ENCODE peak calls at places on chromosomes 7 and 10, in eight cellular contexts. One of them, this sample, is unnamed.

GRCh38 chr7:126569402-126569801 is 683.3 kb downstream of the GRM8 start:
- DNase-seq in central memory CD4-positive, alpha-beta T cell: no peak
- DNase-seq in prostate gland: no peak
- DNase-seq in HS-27A: no peak
- DNase-seq in endothelial cell of umbilical vein: no peak
- DNase-seq in stimulated activated CD8-positive, alpha-beta memory T cell treated with anti-CD3 and anti-CD28 coated beads, Interleukin-7, amount 100 ng/mL, for 24 hours: no peak
- DNase-seq in WTC11: no peak
- DNase-seq in GM23338: no peak
- DNase-seq in this sample: peak

GRCh38 chr10:15096661-15097010 is 519 bp upstream of the RPP38 start:
- DNase-seq in HS-27A: no peak
- DNase-seq in WTC11: no peak
- DNase-seq in stimulated activated CD8-positive, alpha-beta memory T cell treated with anti-CD3 and anti-CD28 coated beads, Interleukin-7, amount 100 ng/mL, for 24 hours: no peak
- DNase-seq in endothelial cell of umbilical vein: no peak
- DNase-seq in central memory CD4-positive, alpha-beta T cell: no peak
- DNase-seq in GM23338: no peak
- DNase-seq in prostate gland: no peak
- DNase-seq in this sample: no peak

GRCh38 chr7:37921340-37921805 is 933 bp downstream of the EPDR1 start:
- DNase-seq in WTC11: peak
- DNase-seq in HS-27A: no peak
- DNase-seq in central memory CD4-positive, alpha-beta T cell: no peak
- DNase-seq in GM23338: peak
- DNase-seq in endothelial cell of umbilical vein: no peak
- DNase-seq in prostate gland: no peak
- DNase-seq in stimulated activated CD8-positive, alpha-beta memory T cell treated with anti-CD3 and anti-CD28 coated beads, Interleukin-7, amount 100 ng/mL, for 24 hours: no peak
- DNase-seq in this sample: peak

GRCh38 chr7:122887198-122887597 is 938 bp upstream of the CADPS2 start:
- DNase-seq in prostate gland: peak
- DNase-seq in HS-27A: no peak
- DNase-seq in WTC11: peak
- DNase-seq in GM23338: peak
- DNase-seq in central memory CD4-positive, alpha-beta T cell: no peak
- DNase-seq in stimulated activated CD8-positive, alpha-beta memory T cell treated with anti-CD3 and anti-CD28 coated beads, Interleukin-7, amount 100 ng/mL, for 24 hours: no peak
- DNase-seq in endothelial cell of umbilical vein: peak
- DNase-seq in this sample: peak

GRCh38 chr7:116426428-116427156 is 72.9 kb upstream of the CAV2 start:
- DNase-seq in HS-27A: peak
- DNase-seq in endothelial cell of umbilical vein: peak
- DNase-seq in WTC11: no peak
- DNase-seq in GM23338: no peak
- DNase-seq in central memory CD4-positive, alpha-beta T cell: no peak
- DNase-seq in stimulated activated CD8-positive, alpha-beta memory T cell treated with anti-CD3 and anti-CD28 coated beads, Interleukin-7, amount 100 ng/mL, for 24 hours: no peak
- DNase-seq in prostate gland: no peak
- DNase-seq in this sample: peak

GRCh38 chr7:108196004-108196403 is 65.8 kb upstream of the LAMB4 start:
- DNase-seq in GM23338: no peak
- DNase-seq in stimulated activated CD8-positive, alpha-beta memory T cell treated with anti-CD3 and anti-CD28 coated beads, Interleukin-7, amount 100 ng/mL, for 24 hours: no peak
- DNase-seq in central memory CD4-positive, alpha-beta T cell: no peak
- DNase-seq in HS-27A: no peak
- DNase-seq in endothelial cell of umbilical vein: peak
- DNase-seq in prostate gland: no peak
- DNase-seq in WTC11: no peak
- DNase-seq in this sample: no peak

GRCh38 chr7:27901028-27901760 is 161.2 kb downstream of the TAX1BP1 start:
- DNase-seq in central memory CD4-positive, alpha-beta T cell: peak
- DNase-seq in stimulated activated CD8-positive, alpha-beta memory T cell treated with anti-CD3 and anti-CD28 coated beads, Interleukin-7, amount 100 ng/mL, for 24 hours: no peak
- DNase-seq in endothelial cell of umbilical vein: peak
- DNase-seq in prostate gland: no peak
- DNase-seq in HS-27A: no peak
- DNase-seq in GM23338: no peak
- DNase-seq in WTC11: no peak
- DNase-seq in this sample: peak

GRCh38 chr10:13956826-13957225 is 370.1 kb downstream of the PRPF18 start:
- DNase-seq in WTC11: no peak
- DNase-seq in GM23338: peak
- DNase-seq in endothelial cell of umbilical vein: no peak
- DNase-seq in stimulated activated CD8-positive, alpha-beta memory T cell treated with anti-CD3 and anti-CD28 coated beads, Interleukin-7, amount 100 ng/mL, for 24 hours: no peak
- DNase-seq in central memory CD4-positive, alpha-beta T cell: no peak
- DNase-seq in HS-27A: no peak
- DNase-seq in prostate gland: peak
- DNase-seq in this sample: no peak

GRCh38 chr7:69599211-69599878 is 1.1 kb downstream of the AUTS2 start:
- DNase-seq in WTC11: peak
- DNase-seq in endothelial cell of umbilical vein: no peak
- DNase-seq in GM23338: peak
- DNase-seq in central memory CD4-positive, alpha-beta T cell: no peak
- DNase-seq in stimulated activated CD8-positive, alpha-beta memory T cell treated with anti-CD3 and anti-CD28 coated beads, Interleukin-7, amount 100 ng/mL, for 24 hours: no peak
- DNase-seq in prostate gland: no peak
- DNase-seq in HS-27A: no peak
- DNase-seq in this sample: peak

GRCh38 chr10:6124666-6125065 is 35.8 kb downstream of the RBM17 start:
- DNase-seq in central memory CD4-positive, alpha-beta T cell: no peak
- DNase-seq in stimulated activated CD8-positive, alpha-beta memory T cell treated with anti-CD3 and anti-CD28 coated beads, Interleukin-7, amount 100 ng/mL, for 24 hours: no peak
- DNase-seq in WTC11: no peak
- DNase-seq in prostate gland: no peak
- DNase-seq in GM23338: no peak
- DNase-seq in endothelial cell of umbilical vein: no peak
- DNase-seq in HS-27A: no peak
- DNase-seq in this sample: peak

GRCh38 chr7:77566421-77566820 is 29.3 kb downstream of the PTPN12 start:
- DNase-seq in prostate gland: no peak
- DNase-seq in endothelial cell of umbilical vein: no peak
- DNase-seq in central memory CD4-positive, alpha-beta T cell: no peak
- DNase-seq in HS-27A: no peak
- DNase-seq in GM23338: peak
- DNase-seq in stimulated activated CD8-positive, alpha-beta memory T cell treated with anti-CD3 and anti-CD28 coated beads, Interleukin-7, amount 100 ng/mL, for 24 hours: no peak
- DNase-seq in WTC11: no peak
- DNase-seq in this sample: no peak

GRCh38 chr10:104435822-104436221 is 82.2 kb downstream of the CFAP58 start:
- DNase-seq in central memory CD4-positive, alpha-beta T cell: no peak
- DNase-seq in prostate gland: no peak
- DNase-seq in endothelial cell of umbilical vein: no peak
- DNase-seq in GM23338: no peak
- DNase-seq in HS-27A: no peak
- DNase-seq in stimulated activated CD8-positive, alpha-beta memory T cell treated with anti-CD3 and anti-CD28 coated beads, Interleukin-7, amount 100 ng/mL, for 24 hours: no peak
- DNase-seq in WTC11: no peak
- DNase-seq in this sample: no peak

GRCh38 chr7:80095545-80095944 is 39.1 kb upstream of the GNAI1 start:
- DNase-seq in WTC11: no peak
- DNase-seq in stimulated activated CD8-positive, alpha-beta memory T cell treated with anti-CD3 and anti-CD28 coated beads, Interleukin-7, amount 100 ng/mL, for 24 hours: no peak
- DNase-seq in HS-27A: no peak
- DNase-seq in endothelial cell of umbilical vein: peak
- DNase-seq in GM23338: peak
- DNase-seq in central memory CD4-positive, alpha-beta T cell: no peak
- DNase-seq in prostate gland: no peak
- DNase-seq in this sample: no peak

GRCh38 chr7:35546691-35547090 is 148.2 kb downstream of the HERPUD2 start:
- DNase-seq in HS-27A: no peak
- DNase-seq in stimulated activated CD8-positive, alpha-beta memory T cell treated with anti-CD3 and anti-CD28 coated beads, Interleukin-7, amount 100 ng/mL, for 24 hours: no peak
- DNase-seq in central memory CD4-positive, alpha-beta T cell: no peak
- DNase-seq in GM23338: no peak
- DNase-seq in WTC11: no peak
- DNase-seq in endothelial cell of umbilical vein: no peak
- DNase-seq in prostate gland: no peak
- DNase-seq in this sample: no peak

GRCh38 chr10:96648297-96648696 is 61.5 kb upstream of the TM9SF3 start:
- DNase-seq in stimulated activated CD8-positive, alpha-beta memory T cell treated with anti-CD3 and anti-CD28 coated beads, Interleukin-7, amount 100 ng/mL, for 24 hours: no peak
- DNase-seq in HS-27A: no peak
- DNase-seq in prostate gland: no peak
- DNase-seq in WTC11: no peak
- DNase-seq in GM23338: no peak
- DNase-seq in endothelial cell of umbilical vein: no peak
- DNase-seq in central memory CD4-positive, alpha-beta T cell: no peak
- DNase-seq in this sample: no peak

GRCh38 chr10:93186631-93187030 is 112.9 kb downstream of the CYP26A1 start:
- DNase-seq in HS-27A: no peak
- DNase-seq in endothelial cell of umbilical vein: no peak
- DNase-seq in WTC11: no peak
- DNase-seq in central memory CD4-positive, alpha-beta T cell: no peak
- DNase-seq in GM23338: no peak
- DNase-seq in prostate gland: no peak
- DNase-seq in stimulated activated CD8-positive, alpha-beta memory T cell treated with anti-CD3 and anti-CD28 coated beads, Interleukin-7, amount 100 ng/mL, for 24 hours: no peak
- DNase-seq in this sample: peak

GRCh38 chr7:124035706-124036105 is 2.8 kb upstream of the TMEM229A start:
- DNase-seq in HS-27A: no peak
- DNase-seq in endothelial cell of umbilical vein: no peak
- DNase-seq in stimulated activated CD8-positive, alpha-beta memory T cell treated with anti-CD3 and anti-CD28 coated beads, Interleukin-7, amount 100 ng/mL, for 24 hours: no peak
- DNase-seq in GM23338: no peak
- DNase-seq in prostate gland: no peak
- DNase-seq in WTC11: no peak
- DNase-seq in central memory CD4-positive, alpha-beta T cell: no peak
- DNase-seq in this sample: no peak

GRCh38 chr7:30738026-30738915 is 13.7 kb upstream of the INMT start:
- DNase-seq in HS-27A: no peak
- DNase-seq in prostate gland: no peak
- DNase-seq in central memory CD4-positive, alpha-beta T cell: peak
- DNase-seq in stimulated activated CD8-positive, alpha-beta memory T cell treated with anti-CD3 and anti-CD28 coated beads, Interleukin-7, amount 100 ng/mL, for 24 hours: no peak
- DNase-seq in endothelial cell of umbilical vein: no peak
- DNase-seq in WTC11: no peak
- DNase-seq in GM23338: no peak
- DNase-seq in this sample: no peak

GRCh38 chr10:121732676-121733445 is 134.6 kb upstream of the FGFR2 start:
- DNase-seq in prostate gland: no peak
- DNase-seq in stimulated activated CD8-positive, alpha-beta memory T cell treated with anti-CD3 and anti-CD28 coated beads, Interleukin-7, amount 100 ng/mL, for 24 hours: no peak
- DNase-seq in GM23338: peak
- DNase-seq in WTC11: peak
- DNase-seq in HS-27A: no peak
- DNase-seq in endothelial cell of umbilical vein: no peak
- DNase-seq in central memory CD4-positive, alpha-beta T cell: no peak
- DNase-seq in this sample: no peak

GRCh38 chr10:97851341-97852001 is 1.8 kb downstream of the GOLGA7B start:
- DNase-seq in endothelial cell of umbilical vein: no peak
- DNase-seq in central memory CD4-positive, alpha-beta T cell: peak
- DNase-seq in GM23338: no peak
- DNase-seq in HS-27A: no peak
- DNase-seq in prostate gland: no peak
- DNase-seq in WTC11: no peak
- DNase-seq in stimulated activated CD8-positive, alpha-beta memory T cell treated with anti-CD3 and anti-CD28 coated beads, Interleukin-7, amount 100 ng/mL, for 24 hours: no peak
- DNase-seq in this sample: no peak

GRCh38 chr7:156668130-156668741 is 27.7 kb downstream of the RNF32 start:
- DNase-seq in endothelial cell of umbilical vein: no peak
- DNase-seq in GM23338: no peak
- DNase-seq in HS-27A: no peak
- DNase-seq in stimulated activated CD8-positive, alpha-beta memory T cell treated with anti-CD3 and anti-CD28 coated beads, Interleukin-7, amount 100 ng/mL, for 24 hours: no peak
- DNase-seq in WTC11: no peak
- DNase-seq in central memory CD4-positive, alpha-beta T cell: no peak
- DNase-seq in prostate gland: no peak
- DNase-seq in this sample: no peak

GRCh38 chr7:153327683-153328082 is 568.1 kb downstream of the ACTR3B start:
- DNase-seq in WTC11: no peak
- DNase-seq in HS-27A: no peak
- DNase-seq in stimulated activated CD8-positive, alpha-beta memory T cell treated with anti-CD3 and anti-CD28 coated beads, Interleukin-7, amount 100 ng/mL, for 24 hours: no peak
- DNase-seq in prostate gland: no peak
- DNase-seq in GM23338: no peak
- DNase-seq in endothelial cell of umbilical vein: no peak
- DNase-seq in central memory CD4-positive, alpha-beta T cell: no peak
- DNase-seq in this sample: no peak

GRCh38 chr10:100847440-100847839 is 65.3 kb upstream of the SLF2 start:
- DNase-seq in central memory CD4-positive, alpha-beta T cell: no peak
- DNase-seq in endothelial cell of umbilical vein: no peak
- DNase-seq in GM23338: no peak
- DNase-seq in prostate gland: no peak
- DNase-seq in HS-27A: no peak
- DNase-seq in stimulated activated CD8-positive, alpha-beta memory T cell treated with anti-CD3 and anti-CD28 coated beads, Interleukin-7, amount 100 ng/mL, for 24 hours: peak
- DNase-seq in WTC11: no peak
- DNase-seq in this sample: no peak

GRCh38 chr7:108442039-108442568 is 14.1 kb downstream of the NRCAM start:
- DNase-seq in HS-27A: no peak
- DNase-seq in WTC11: no peak
- DNase-seq in prostate gland: no peak
- DNase-seq in central memory CD4-positive, alpha-beta T cell: no peak
- DNase-seq in GM23338: no peak
- DNase-seq in stimulated activated CD8-positive, alpha-beta memory T cell treated with anti-CD3 and anti-CD28 coated beads, Interleukin-7, amount 100 ng/mL, for 24 hours: no peak
- DNase-seq in endothelial cell of umbilical vein: peak
- DNase-seq in this sample: no peak

GRCh38 chr7:100895956-100896742 is 461 bp upstream of the ACHE start:
- DNase-seq in endothelial cell of umbilical vein: no peak
- DNase-seq in stimulated activated CD8-positive, alpha-beta memory T cell treated with anti-CD3 and anti-CD28 coated beads, Interleukin-7, amount 100 ng/mL, for 24 hours: no peak
- DNase-seq in HS-27A: no peak
- DNase-seq in central memory CD4-positive, alpha-beta T cell: no peak
- DNase-seq in WTC11: peak
- DNase-seq in prostate gland: no peak
- DNase-seq in GM23338: peak
- DNase-seq in this sample: no peak

GRCh38 chr7:39644170-39644569 is 20.8 kb downstream of the RALA start:
- DNase-seq in prostate gland: no peak
- DNase-seq in GM23338: no peak
- DNase-seq in HS-27A: no peak
- DNase-seq in WTC11: no peak
- DNase-seq in central memory CD4-positive, alpha-beta T cell: no peak
- DNase-seq in endothelial cell of umbilical vein: no peak
- DNase-seq in stimulated activated CD8-positive, alpha-beta memory T cell treated with anti-CD3 and anti-CD28 coated beads, Interleukin-7, amount 100 ng/mL, for 24 hours: no peak
- DNase-seq in this sample: no peak

GRCh38 chr7:74453321-74454011 is at the start of gene GTF2IRD1:
- DNase-seq in HS-27A: no peak
- DNase-seq in central memory CD4-positive, alpha-beta T cell: peak
- DNase-seq in GM23338: peak
- DNase-seq in WTC11: peak
- DNase-seq in prostate gland: peak
- DNase-seq in stimulated activated CD8-positive, alpha-beta memory T cell treated with anti-CD3 and anti-CD28 coated beads, Interleukin-7, amount 100 ng/mL, for 24 hours: no peak
- DNase-seq in endothelial cell of umbilical vein: peak
- DNase-seq in this sample: peak

GRCh38 chr7:96921231-96921630 is 84.1 kb upstream of the DLX6 start:
- DNase-seq in HS-27A: no peak
- DNase-seq in prostate gland: peak
- DNase-seq in central memory CD4-positive, alpha-beta T cell: no peak
- DNase-seq in stimulated activated CD8-positive, alpha-beta memory T cell treated with anti-CD3 and anti-CD28 coated beads, Interleukin-7, amount 100 ng/mL, for 24 hours: no peak
- DNase-seq in WTC11: no peak
- DNase-seq in GM23338: peak
- DNase-seq in endothelial cell of umbilical vein: no peak
- DNase-seq in this sample: no peak

GRCh38 chr7:1231214-1232102 is 1.2 kb upstream of the UNCX start:
- DNase-seq in endothelial cell of umbilical vein: no peak
- DNase-seq in GM23338: peak
- DNase-seq in central memory CD4-positive, alpha-beta T cell: no peak
- DNase-seq in HS-27A: no peak
- DNase-seq in prostate gland: no peak
- DNase-seq in stimulated activated CD8-positive, alpha-beta memory T cell treated with anti-CD3 and anti-CD28 coated beads, Interleukin-7, amount 100 ng/mL, for 24 hours: no peak
- DNase-seq in WTC11: peak
- DNase-seq in this sample: peak

GRCh38 chr10:1939016-1939415 is 201.7 kb upstream of the ADARB2 start:
- DNase-seq in stimulated activated CD8-positive, alpha-beta memory T cell treated with anti-CD3 and anti-CD28 coated beads, Interleukin-7, amount 100 ng/mL, for 24 hours: peak
- DNase-seq in HS-27A: no peak
- DNase-seq in prostate gland: no peak
- DNase-seq in endothelial cell of umbilical vein: no peak
- DNase-seq in WTC11: no peak
- DNase-seq in central memory CD4-positive, alpha-beta T cell: peak
- DNase-seq in GM23338: no peak
- DNase-seq in this sample: no peak

GRCh38 chr10:73581912-73582311 is 9.2 kb downstream of the USP54 start:
- DNase-seq in prostate gland: no peak
- DNase-seq in stimulated activated CD8-positive, alpha-beta memory T cell treated with anti-CD3 and anti-CD28 coated beads, Interleukin-7, amount 100 ng/mL, for 24 hours: no peak
- DNase-seq in GM23338: no peak
- DNase-seq in central memory CD4-positive, alpha-beta T cell: no peak
- DNase-seq in endothelial cell of umbilical vein: no peak
- DNase-seq in HS-27A: no peak
- DNase-seq in WTC11: no peak
- DNase-seq in this sample: no peak

GRCh38 chr7:147771344-147771743 is 819.2 kb upstream of the C7orf33 start:
- DNase-seq in WTC11: no peak
- DNase-seq in prostate gland: no peak
- DNase-seq in stimulated activated CD8-positive, alpha-beta memory T cell treated with anti-CD3 and anti-CD28 coated beads, Interleukin-7, amount 100 ng/mL, for 24 hours: no peak
- DNase-seq in endothelial cell of umbilical vein: no peak
- DNase-seq in GM23338: no peak
- DNase-seq in central memory CD4-positive, alpha-beta T cell: no peak
- DNase-seq in HS-27A: no peak
- DNase-seq in this sample: no peak

GRCh38 chr7:135200824-135201331 is 10.4 kb downstream of the WDR91 start:
- DNase-seq in prostate gland: no peak
- DNase-seq in WTC11: no peak
- DNase-seq in stimulated activated CD8-positive, alpha-beta memory T cell treated with anti-CD3 and anti-CD28 coated beads, Interleukin-7, amount 100 ng/mL, for 24 hours: no peak
- DNase-seq in central memory CD4-positive, alpha-beta T cell: no peak
- DNase-seq in HS-27A: no peak
- DNase-seq in endothelial cell of umbilical vein: no peak
- DNase-seq in GM23338: no peak
- DNase-seq in this sample: peak

GRCh38 chr10:61903991-61904350 is 2.5 kb downstream of the ARID5B start:
- DNase-seq in GM23338: no peak
- DNase-seq in stimulated activated CD8-positive, alpha-beta memory T cell treated with anti-CD3 and anti-CD28 coated beads, Interleukin-7, amount 100 ng/mL, for 24 hours: no peak
- DNase-seq in central memory CD4-positive, alpha-beta T cell: no peak
- DNase-seq in prostate gland: no peak
- DNase-seq in HS-27A: no peak
- DNase-seq in WTC11: no peak
- DNase-seq in endothelial cell of umbilical vein: peak
- DNase-seq in this sample: no peak